ENCODE peak calls at places on chromosome X, in six cellular contexts. M is Panc1, I is left ventricle myocardium inferior, E is cardiac muscle cell, O is SK-N-SH, Q is thoracic aorta. A is an unnamed sample. For H3K36me3 and H3K27me3, the result is how much of the 10 kb centered on the place peaks cover.

GRCh38 chrX:1417921-1418875 is 26.3 kb upstream of the SLC25A6 start:
- DNase-seq in O (no peak), E (no peak), Q (no peak), I (no peak), M (no peak), A (no peak)

GRCh38 chrX:72243472-72243871 is 4.6 kb upstream of the ERCC6L start:
- DNase-seq in O (no peak), E (no peak), I (no peak), M (no peak), Q (no peak), A (peak)

GRCh38 chrX:48468247-48468671 is 1.8 kb downstream of the SLC38A5 start:
- DNase-seq in O (no peak), Q (no peak), I (no peak), E (no peak), M (no peak), A (no peak)

GRCh38 chrX:41604154-41604553 is 84.6 kb upstream of the GPR34 start:
- DNase-seq in I (no peak), Q (no peak), O (no peak), M (no peak), E (no peak), A (no peak)

GRCh38 chrX:69065451-69065850 is 99.8 kb downstream of the PJA1 start:
- DNase-seq in O (no peak), E (no peak), Q (no peak), I (no peak), M (no peak), A (no peak)

GRCh38 chrX:38699116-38699515 is 102.1 kb upstream of the MID1IP1 start:
- DNase-seq in O (no peak), M (no peak), E (no peak), I (no peak), Q (no peak), A (no peak)

GRCh38 chrX:104351173-104351769 is 96.5 kb upstream of the ESX1 start:
- DNase-seq in O (no peak), M (peak), E (no peak), I (no peak), Q (no peak), A (no peak)

GRCh38 chrX:114127005-114127404 is 456.9 kb upstream of the HTR2C start:
- DNase-seq in M (no peak), E (no peak), Q (no peak), I (no peak), O (no peak), A (no peak)

DNA sequence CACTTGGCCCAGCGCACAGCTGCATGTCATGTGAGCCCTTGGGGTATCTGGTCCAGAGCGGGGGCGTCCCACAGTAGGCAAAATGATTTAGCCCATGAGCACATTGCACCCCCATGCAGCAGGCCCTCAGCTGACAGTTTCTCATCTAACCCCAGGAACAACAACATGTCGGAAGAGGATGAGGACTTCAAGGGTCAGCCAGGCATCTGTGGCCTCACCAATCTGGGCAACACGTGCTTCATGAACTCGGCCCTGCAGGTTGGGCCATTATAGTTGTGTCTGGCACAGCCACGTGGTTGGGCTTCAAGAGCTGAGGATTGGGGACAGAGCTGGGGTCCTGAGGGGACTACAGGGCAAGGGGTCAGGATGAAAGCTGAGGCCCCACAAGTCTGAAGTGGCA is 7.8 kb downstream of the USP11 start:
- DNase-seq in O (no peak), Q (no peak), E (no peak), I (no peak), M (no peak), A (no peak)
- H3K36me3 ChIP-seq in O (under half), Q (under half), E (under half), I (under half), M (under half), A (under half)

GRCh38 chrX:106621836-106622235 is 10.1 kb downstream of the RADX start:
- DNase-seq in Q (no peak), I (no peak), O (no peak), E (no peak), M (no peak), A (no peak)

GRCh38 chrX:106615041-106615440 is 3.3 kb downstream of the RADX start:
- DNase-seq in O (no peak), E (no peak), I (no peak), M (no peak), Q (no peak), A (no peak)

DNA sequence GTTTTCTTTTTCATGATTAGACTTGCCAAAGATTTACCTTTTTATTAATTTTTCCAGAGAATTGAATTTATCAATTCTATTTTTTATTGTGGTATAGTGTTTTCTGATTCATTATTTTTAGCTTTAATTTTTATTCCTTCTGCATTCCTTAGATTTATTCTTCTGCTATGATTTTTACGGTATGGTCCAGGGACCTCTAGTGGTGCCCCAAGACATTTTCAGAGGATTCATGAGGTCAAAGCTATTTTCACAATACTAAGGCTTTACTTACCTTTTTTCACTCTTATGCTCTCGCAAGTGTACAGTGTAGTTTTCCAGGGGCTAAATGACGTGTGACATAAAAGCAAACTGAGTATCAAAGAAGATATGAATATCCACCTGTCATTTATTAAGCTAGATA is 8.0 kb downstream of the RADX start:
- DNase-seq in E (peak), Q (no peak), O (no peak), I (no peak), M (no peak), A (no peak)
- H3K27me3 ChIP-seq in E (under half), Q (under half), O (under half), I (under half), M (under half), A (under half)

GRCh38 chrX:40055495-40055894 is 42.3 kb downstream of the BCOR start:
- DNase-seq in E (no peak), M (no peak), Q (no peak), O (no peak), I (no peak), A (no peak)

GRCh38 chrX:40058719-40059118 is 39.0 kb downstream of the BCOR start:
- DNase-seq in I (no peak), Q (no peak), O (no peak), E (no peak), M (no peak), A (no peak)

GRCh38 chrX:40056420-40056819 is 41.3 kb downstream of the BCOR start:
- DNase-seq in Q (no peak), I (no peak), E (no peak), M (no peak), O (no peak), A (no peak)

GRCh38 chrX:40057405-40057804 is 40.4 kb downstream of the BCOR start:
- DNase-seq in O (no peak), E (no peak), M (no peak), Q (no peak), I (no peak), A (no peak)

DNA sequence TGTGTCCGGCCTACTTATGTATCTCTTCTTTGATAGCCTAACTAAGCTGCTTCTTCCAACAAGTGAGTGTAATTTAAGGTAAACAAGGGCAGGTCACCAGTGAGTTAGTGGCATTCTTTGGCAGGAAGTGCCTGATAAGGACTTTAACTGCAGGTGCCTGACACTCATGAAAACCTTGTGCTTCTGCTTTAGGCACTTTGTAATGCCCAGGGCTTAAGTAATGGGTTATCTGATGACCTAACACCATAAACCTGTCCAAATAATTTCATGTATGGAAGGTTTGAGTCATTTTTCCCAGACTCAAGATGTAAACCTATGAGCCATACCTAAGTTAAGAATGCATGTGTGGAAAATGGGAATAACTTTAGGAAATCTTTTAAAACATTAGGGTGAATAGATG is 43.0 kb downstream of the BCOR start:
- DNase-seq in M (no peak), E (no peak), O (no peak), Q (no peak), I (no peak), A (no peak)
- H3K36me3 ChIP-seq in M (under half), E (half or more), O (half or more), Q (under half), I (half or more), A (half or more)

DNA sequence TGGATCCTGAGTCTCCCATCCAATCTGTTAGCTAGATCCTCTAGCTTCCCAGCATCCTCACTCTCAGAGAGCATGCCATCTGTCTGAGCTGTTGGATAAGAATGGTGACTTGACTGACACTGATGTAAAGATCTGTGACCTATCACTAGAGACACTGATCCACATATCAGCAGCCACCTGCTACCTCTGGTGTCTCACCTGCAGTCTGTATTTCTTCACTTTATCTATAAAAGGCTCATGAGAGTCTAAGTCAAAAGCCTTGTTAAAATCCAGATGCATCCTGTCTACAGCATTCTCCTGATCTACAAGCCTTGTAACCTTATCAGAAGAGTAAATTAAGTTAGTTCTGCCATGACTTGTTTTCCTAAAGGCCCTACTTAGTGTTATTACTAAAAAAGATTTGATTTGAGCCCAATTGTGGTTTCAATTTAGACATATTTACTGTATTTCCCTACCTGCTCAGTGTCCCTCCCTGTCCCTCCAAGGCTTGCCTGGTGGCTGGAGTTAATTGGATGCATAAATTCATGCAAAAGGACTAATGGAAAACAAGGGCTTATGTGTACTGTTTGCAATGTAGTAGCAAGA is 25.4 kb upstream of the ARHGAP36 start:
- DNase-seq in O (no peak), Q (no peak), I (no peak), E (no peak), M (no peak), A (no peak)
- H3K27me3 ChIP-seq in O (under half), Q (under half), I (under half), E (under half), M (under half), A (under half)

GRCh38 chrX:13762015-13762414 is 27.5 kb downstream of the OFD1 start:
- DNase-seq in Q (no peak), M (no peak), I (no peak), O (no peak), E (no peak), A (no peak)
- H3K36me3 ChIP-seq in Q (under half), M (under half), I (under half), O (half or more), E (half or more), A (under half)

GRCh38 chrX:153879741-153880439 is 6.1 kb downstream of the L1CAM start:
- DNase-seq in O (no peak), E (no peak), I (no peak), M (no peak), Q (no peak), A (no peak)
- H3K27me3 ChIP-seq in O (under half), E (under half), I (half or more), M (under half), Q (under half), A (under half)

DNA sequence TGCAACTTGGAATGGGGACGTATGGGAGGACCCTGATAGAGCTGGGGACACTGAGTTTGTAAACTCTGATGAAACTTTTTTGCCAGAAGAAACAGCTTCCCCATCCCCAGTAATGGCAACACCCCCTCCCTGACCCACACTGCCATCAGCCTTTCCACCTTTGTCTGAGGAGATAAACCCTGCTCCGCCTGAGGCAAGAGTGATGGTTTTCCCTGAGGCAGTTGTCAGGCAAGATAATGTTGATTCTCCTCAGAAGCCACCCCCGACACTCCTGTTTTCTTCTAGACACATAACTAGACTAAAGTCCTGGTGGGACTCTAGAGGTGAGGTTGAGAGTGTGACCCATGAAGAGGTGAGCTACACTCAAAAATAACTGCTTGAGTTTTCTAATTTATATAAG is 71.9 kb upstream of the STK26 start:
- DNase-seq in O (no peak), M (no peak), Q (no peak), I (no peak), E (no peak), A (no peak)
- H3K36me3 ChIP-seq in O (under half), M (under half), Q (under half), I (under half), E (under half), A (under half)

GRCh38 chrX:17417411-17417810 is 42.4 kb downstream of the NHS start:
- DNase-seq in Q (no peak), I (no peak), E (no peak), M (no peak), O (no peak), A (no peak)
- H3K27me3 ChIP-seq in Q (under half), I (under half), E (under half), M (under half), O (under half), A (under half)

GRCh38 chrX:153964105-153964504 is 7.5 kb downstream of the HCFC1 start:
- DNase-seq in O (no peak), Q (no peak), M (no peak), I (no peak), E (no peak), A (no peak)
- H3K36me3 ChIP-seq in O (half or more), Q (under half), M (under half), I (under half), E (under half), A (half or more)

A was measured in SJSA1.